ENCODE peak calls at places on chromosomes 4 and X, in eight cellular contexts. R is mesothelial cell of epicardium, C is omental fat pad, H is fibroblast of the aortic adventitia, Z is colonic mucosa, Y is thyroid gland, W is psoas muscle, Q is pancreas. B is an unnamed sample.

GRCh38 chr4:1236103-1236641 is 12.8 kb downstream of the CTBP1 start:
- DNase-seq in H (no peak), C (no peak), Q (peak), Y (peak), W (no peak), Z (no peak), R (no peak), B (no peak)

GRCh38 chr4:176044589-176044951 is 21.1 kb upstream of the WDR17 start:
- DNase-seq in Q (no peak), W (no peak), H (peak), C (no peak), Y (peak), Z (no peak), R (no peak), B (no peak)

GRCh38 chrX:23493941-23494374 is 159.3 kb downstream of the PTCHD1 start:
- DNase-seq in W (no peak), R (no peak), Z (peak), Y (no peak), Q (peak), C (no peak), H (no peak), B (no peak)

GRCh38 chr4:26021417-26022345 is 107.7 kb downstream of the SMIM20 start:
- DNase-seq in Z (no peak), C (no peak), W (no peak), Y (peak), Q (no peak), H (peak), R (no peak), B (no peak)

GRCh38 chr4:65482410-65482809 is 187.9 kb downstream of the EPHA5 start:
- DNase-seq in W (no peak), Z (no peak), R (no peak), H (peak), Q (no peak), Y (no peak), C (no peak), B (peak)

GRCh38 chr4:5751918-5752802 is 41.2 kb downstream of the EVC start:
- DNase-seq in Z (peak), C (no peak), R (no peak), Q (no peak), W (no peak), H (peak), Y (no peak), B (peak)

GRCh38 chr4:121822796-121823504 is 733 bp downstream of the CCNA2 start:
- DNase-seq in Q (peak), R (no peak), H (peak), Z (peak), W (no peak), Y (peak), C (no peak), B (no peak)

GRCh38 chrX:69236641-69237040 is 71.4 kb upstream of the PJA1 start:
- DNase-seq in C (no peak), Y (no peak), Z (no peak), Q (no peak), H (no peak), W (no peak), R (no peak), B (no peak)

GRCh38 chr4:187786190-187786589 is 209.4 kb upstream of the ZFP42 start:
- DNase-seq in C (no peak), Y (no peak), Q (no peak), Z (no peak), R (no peak), W (no peak), H (no peak), B (no peak)

GRCh38 chr4:56653461-56654237 is 27.4 kb downstream of the HOPX start:
- DNase-seq in Y (no peak), C (no peak), H (no peak), Z (no peak), W (no peak), R (no peak), Q (no peak), B (no peak)

GRCh38 chr4:150237110-150237852 is 159.0 kb downstream of the DCLK2 start:
- DNase-seq in C (no peak), W (no peak), R (no peak), Y (no peak), Z (no peak), Q (no peak), H (peak), B (peak)

GRCh38 chr4:152171556-152171955 is 364.3 kb downstream of the FBXW7 start:
- DNase-seq in C (no peak), Y (no peak), Q (no peak), R (no peak), H (no peak), W (no peak), Z (no peak), B (no peak)

GRCh38 chr4:183831026-183831446 is 74.1 kb upstream of the STOX2 start:
- DNase-seq in W (no peak), Y (no peak), Q (no peak), H (no peak), C (no peak), Z (no peak), R (no peak), B (no peak)

GRCh38 chr4:47858012-47858411 is 20.1 kb upstream of the CORIN start:
- DNase-seq in Z (no peak), C (no peak), Q (no peak), R (no peak), H (no peak), W (no peak), Y (no peak), B (no peak)

GRCh38 chrX:143058096-143058495 is 32.4 kb downstream of the SPANXN4 start:
- DNase-seq in Z (no peak), W (no peak), C (no peak), Y (no peak), Q (no peak), R (no peak), H (no peak), B (no peak)

GRCh38 chrX:68252664-68253063 is 180.6 kb downstream of the OPHN1 start:
- DNase-seq in Z (no peak), C (no peak), R (no peak), H (no peak), Q (no peak), Y (no peak), W (no peak), B (no peak)

GRCh38 chrX:9940397-9940796 is 26.8 kb upstream of the CLDN34 start:
- DNase-seq in W (no peak), R (no peak), C (no peak), H (no peak), Z (no peak), Y (no peak), Q (no peak), B (peak)

GRCh38 chr4:123555500-123556273 is 159.1 kb downstream of the SPRY1 start:
- DNase-seq in C (peak), R (peak), Q (peak), Z (peak), W (peak), H (peak), Y (peak), B (peak)

GRCh38 chr4:74738756-74739155 is 55.6 kb downstream of the BTC start:
- DNase-seq in R (no peak), H (peak), W (no peak), Z (no peak), Q (no peak), Y (no peak), C (no peak), B (no peak)

GRCh38 chr4:167222098-167222497 is 12.2 kb downstream of the SPOCK3 start:
- DNase-seq in Z (no peak), C (no peak), R (no peak), Y (no peak), W (no peak), H (no peak), Q (no peak), B (no peak)

GRCh38 chrX:53071604-53072417 is 10.4 kb upstream of the TSPYL2 start:
- DNase-seq in Z (peak), H (peak), C (no peak), W (peak), Q (peak), Y (peak), R (no peak), B (no peak)

GRCh38 chr4:8908206-8908893 is 36.7 kb upstream of the HMX1 start:
- DNase-seq in W (no peak), C (no peak), H (no peak), Z (no peak), Q (no peak), Y (no peak), R (no peak), B (no peak)
- TF ChIP-seq CTCF in W (no peak), C (no peak), H (no peak), Z (no peak), Q (no peak), Y (no peak), R (no peak), B (no peak)

DNA sequence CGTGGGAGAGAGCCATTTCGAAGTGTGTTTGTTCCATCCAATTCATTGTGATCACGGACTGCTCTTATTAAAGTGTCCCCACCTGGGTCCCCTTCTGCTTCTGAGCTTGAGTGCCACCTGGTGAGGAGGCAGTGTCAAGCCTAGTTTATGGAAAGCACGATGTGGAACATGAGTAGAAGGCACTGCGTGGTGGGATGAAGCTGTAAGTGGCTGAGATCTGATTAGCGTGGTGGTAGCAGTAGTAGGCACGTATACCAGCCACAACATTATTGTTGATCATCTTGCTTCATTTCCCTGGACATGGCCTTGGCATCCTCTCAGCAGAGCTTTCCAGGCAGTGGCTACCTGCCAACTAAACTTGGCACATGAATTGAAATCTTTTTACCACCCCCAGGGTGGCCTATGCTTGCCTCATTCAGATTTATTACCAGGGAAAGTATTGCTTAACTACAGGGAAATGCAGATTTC is 46.4 kb downstream of the GPAT3 start:
- DNase-seq in Z (peak), H (peak), R (no peak), C (no peak), Y (peak), W (peak), Q (peak), B (peak)
- TF ChIP-seq CTCF in Z (no peak), H (no peak), R (no peak), C (no peak), Y (no peak), W (peak), Q (no peak), B (peak)

DNA sequence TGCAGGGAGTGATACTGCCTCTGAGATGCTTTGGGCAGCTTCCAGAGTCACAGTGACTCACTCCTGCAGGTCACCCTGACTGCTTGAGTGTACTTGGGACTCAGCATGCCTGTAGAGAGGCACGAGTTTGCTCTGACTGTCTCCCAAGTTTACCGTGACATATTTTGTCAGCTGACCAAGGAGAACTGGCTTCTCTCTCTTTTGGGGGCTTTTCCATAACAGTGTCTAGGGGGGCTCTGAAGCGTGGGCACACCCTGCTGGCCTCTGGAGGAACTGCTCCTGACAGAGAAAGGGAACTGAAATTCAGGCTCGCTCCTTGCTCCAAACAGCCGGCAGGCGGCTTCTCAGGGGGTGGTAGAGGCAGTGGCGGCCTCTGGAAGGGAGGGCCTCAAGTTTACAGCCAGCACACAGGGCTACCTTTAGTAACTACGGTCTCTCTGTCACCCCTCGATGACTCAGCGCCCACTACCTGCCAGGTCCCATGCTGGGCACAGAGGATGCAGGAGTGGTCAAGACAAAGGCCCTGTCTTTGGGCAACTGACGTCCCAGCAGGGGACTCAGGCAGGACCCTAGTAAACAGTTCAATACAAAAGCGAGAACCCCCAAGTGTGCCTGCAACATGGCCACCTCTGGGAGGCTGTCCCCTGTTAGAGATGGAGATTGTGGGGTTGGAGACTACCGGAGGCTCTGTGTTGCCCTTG is 17.8 kb downstream of the ZNF185 start:
- DNase-seq in R (no peak), Z (no peak), Y (peak), Q (no peak), H (peak), W (no peak), C (no peak), B (no peak)
- TF ChIP-seq CTCF in R (peak), Z (peak), Y (peak), Q (peak), H (peak), W (peak), C (no peak), B (peak)

DNA sequence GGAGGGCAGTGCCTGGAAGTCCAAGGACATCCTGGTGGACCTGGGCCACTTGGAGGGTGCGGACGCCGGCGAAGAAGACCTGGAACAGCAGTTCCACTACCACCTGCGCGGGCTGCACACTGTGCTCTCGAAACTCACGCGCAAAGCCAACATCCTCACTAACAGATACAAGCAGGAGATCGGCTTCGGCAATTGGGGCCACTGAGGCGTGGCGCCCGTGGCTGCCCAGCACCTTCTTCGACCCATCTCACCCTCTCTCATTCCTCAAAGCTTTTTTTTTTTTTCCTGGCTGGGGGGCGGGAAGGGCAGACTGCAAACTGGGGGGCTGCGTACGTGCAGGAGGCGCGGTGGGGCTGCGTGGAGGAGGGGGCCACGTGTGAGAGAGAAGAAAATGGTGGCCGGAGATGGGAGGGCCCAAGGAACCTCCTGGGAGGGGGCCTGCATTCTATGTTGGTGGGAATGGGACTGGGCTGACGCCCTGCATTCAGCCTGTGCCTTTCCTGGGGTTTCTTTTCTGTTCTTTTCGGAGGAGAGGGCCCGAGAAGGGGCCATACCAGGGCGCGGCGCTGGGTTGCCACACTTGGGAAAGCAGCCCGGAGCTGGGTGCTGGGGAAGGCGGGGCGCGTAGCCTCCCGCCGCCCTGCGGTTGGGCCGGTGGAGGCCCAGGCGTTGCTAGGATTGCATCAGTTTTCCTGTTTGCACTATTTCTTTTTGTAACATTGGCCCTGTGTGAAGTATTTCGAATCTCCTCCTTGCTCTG is 4.2 kb downstream of the MID1IP1 start:
- DNase-seq in Z (peak), C (no peak), Y (peak), R (no peak), H (peak), Q (peak), W (peak), B (no peak)
- TF ChIP-seq CTCF in Z (no peak), C (no peak), Y (no peak), R (no peak), H (no peak), Q (no peak), W (no peak), B (peak)

GRCh38 chr4:24878256-24879016 is 34.4 kb downstream of the CCDC149 start:
- DNase-seq in Y (peak), R (no peak), Z (no peak), C (no peak), H (no peak), Q (no peak), W (no peak), B (no peak)
- TF ChIP-seq CTCF in Y (no peak), R (no peak), Z (no peak), C (no peak), H (no peak), Q (no peak), W (no peak), B (no peak)

DNA sequence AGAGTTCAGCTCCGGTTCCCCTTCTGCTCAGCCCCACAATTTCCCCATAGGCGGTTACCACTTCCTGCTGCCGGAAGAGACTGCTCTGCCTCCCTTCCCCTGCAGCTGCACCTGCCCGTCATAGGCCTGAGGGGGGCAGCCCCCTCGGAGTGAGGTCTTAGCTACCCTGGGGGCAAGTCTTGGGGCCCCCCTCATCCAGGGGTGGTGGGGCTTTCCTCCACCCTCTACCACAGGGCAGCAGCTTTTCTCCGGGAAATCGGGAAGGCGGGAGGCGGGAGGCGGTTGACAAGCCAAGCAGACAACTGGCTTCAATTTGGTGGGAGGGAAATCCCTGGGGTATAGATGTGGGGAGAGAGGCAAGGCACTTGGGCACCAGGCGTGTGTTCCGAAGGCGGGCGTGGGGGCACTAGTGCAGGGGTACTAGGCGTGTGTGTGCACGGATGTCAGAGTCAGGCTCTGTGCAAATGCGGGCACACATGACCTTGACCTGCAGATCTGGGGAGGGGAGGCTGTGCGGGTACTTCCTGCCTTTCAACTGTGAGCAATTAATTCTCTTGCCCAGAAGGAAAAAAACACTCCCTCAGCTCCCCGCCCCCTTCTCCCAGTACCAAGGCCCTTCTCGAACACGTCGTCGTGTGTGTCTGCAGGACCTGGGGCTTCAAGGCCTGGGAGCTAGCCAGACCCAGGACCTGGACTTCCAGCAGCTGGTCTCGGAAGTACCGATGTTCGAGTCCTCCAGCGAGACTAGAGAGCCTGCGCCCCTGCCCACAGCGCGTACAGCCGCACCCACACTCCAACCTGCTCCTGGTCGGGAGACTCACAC is 1.0 kb upstream of the ARHGAP4 start:
- DNase-seq in W (peak), Y (no peak), C (no peak), Q (no peak), R (no peak), Z (peak), H (peak), B (no peak)
- TF ChIP-seq CTCF in W (no peak), Y (no peak), C (no peak), Q (no peak), R (no peak), Z (no peak), H (no peak), B (no peak)

DNA sequence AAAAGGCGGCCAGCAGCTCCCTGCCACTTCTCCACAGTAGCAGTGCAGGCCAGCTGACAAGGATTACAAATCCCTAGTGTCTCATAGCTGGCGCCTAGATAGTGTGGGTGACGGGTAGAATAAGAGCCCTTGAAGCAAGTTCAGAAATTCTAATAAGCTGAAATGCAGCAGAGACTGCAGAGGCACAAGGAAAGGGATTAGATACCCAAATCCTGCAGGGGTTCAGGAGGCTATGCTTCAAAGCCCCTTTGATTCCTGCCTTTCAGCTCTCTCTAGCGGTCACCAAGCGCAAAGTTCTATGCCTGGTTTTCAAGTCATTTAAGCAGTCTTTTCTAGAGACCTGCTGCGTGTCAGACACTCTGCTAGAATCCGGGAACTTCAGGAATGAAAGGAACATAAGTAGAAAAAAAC is 79.2 kb downstream of the RLIM start:
- DNase-seq in R (no peak), Q (no peak), Y (peak), H (peak), Z (peak), C (no peak), W (no peak), B (no peak)
- TF ChIP-seq CTCF in R (no peak), Q (peak), Y (peak), H (peak), Z (no peak), C (no peak), W (peak), B (peak)

GRCh38 chr4:147381749-147382148 is 99.1 kb upstream of the EDNRA start:
- DNase-seq in Q (no peak), R (no peak), H (no peak), Y (no peak), C (no peak), W (no peak), Z (no peak), B (no peak)

GRCh38 chr4:147378780-147379179 is 102.1 kb upstream of the EDNRA start:
- DNase-seq in Z (no peak), R (no peak), Q (no peak), C (no peak), Y (no peak), H (no peak), W (no peak), B (no peak)
- TF ChIP-seq CTCF in Z (peak), R (no peak), Q (no peak), C (no peak), Y (peak), H (no peak), W (no peak), B (peak)

DNA sequence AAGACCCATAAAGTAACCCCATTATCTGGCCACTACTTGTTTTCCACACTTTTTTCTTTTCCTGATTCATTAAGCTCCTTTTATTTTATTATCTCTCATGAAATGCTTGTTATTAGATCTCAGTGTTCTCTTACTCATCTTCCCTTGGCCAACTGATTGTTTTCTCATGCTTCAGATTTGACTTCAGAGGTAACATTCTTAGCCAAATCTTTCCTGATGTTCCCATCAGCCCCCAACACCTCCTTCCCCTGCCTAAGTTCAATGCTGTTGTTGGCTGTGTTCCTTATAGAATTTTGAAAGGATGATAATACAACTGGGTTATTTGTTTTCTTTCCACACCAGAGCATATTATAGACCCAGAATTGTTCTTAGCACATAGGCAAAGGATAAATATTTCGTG is 75.6 kb downstream of the BMPR1B start:
- DNase-seq in H (peak), W (no peak), R (no peak), Y (no peak), C (no peak), Z (no peak), Q (no peak), B (no peak)
- TF ChIP-seq CTCF in H (no peak), W (no peak), R (no peak), Y (no peak), C (no peak), Z (no peak), Q (no peak), B (no peak)

B was measured in epithelial cell of proximal tubule.